ENCODE peak calls at places on chromosomes 2 and 18, in seven cellular contexts. N is fibroblast of lung, C is HFFc6, G is kidney epithelial cell, Y is AG04450, Q is endothelial cell, Z is A549. W is an unnamed sample.

GRCh38 chr2:63058149-63058741 is 7.6 kb downstream of the OTX1 start:
- DNase-seq in Y (no peak), Q (peak; percentile 30), Z (no peak), N (no peak), C (no peak), G (no peak), W (peak; percentile 26)

GRCh38 chr2:124027182-124027581 is 2.1 kb downstream of the CNTNAP5 start:
- DNase-seq in N (peak; percentile 30), C (peak; percentile 16), Y (no peak), G (peak; percentile 9), Q (peak; percentile 50), Z (peak; percentile 8), W (peak; percentile 67)

GRCh38 chr2:8416836-8417832 is 264.7 kb upstream of the ID2 start:
- DNase-seq in Y (peak; percentile 13), Q (no peak), C (no peak), G (no peak), Z (no peak), N (no peak), W (no peak)

GRCh38 chr18:78647018-78647417 is 332.6 kb upstream of the SALL3 start:
- DNase-seq in Q (no peak), C (no peak), G (no peak), N (no peak), Z (no peak), Y (no peak), W (no peak)

GRCh38 chr18:79483971-79484491 is 88.3 kb downstream of the NFATC1 start:
- DNase-seq in Q (no peak), G (no peak), N (no peak), Y (no peak), C (no peak), Z (no peak), W (no peak)

GRCh38 chr2:86370579-86370978 is 33.2 kb upstream of the REEP1 start:
- DNase-seq in N (no peak), C (no peak), G (no peak), Y (no peak), Z (no peak), Q (no peak), W (no peak)

GRCh38 chr18:79396431-79397287 is 929 bp downstream of the NFATC1 start:
- DNase-seq in N (peak; percentile 59), Z (no peak), G (no peak), Y (no peak), C (no peak), Q (peak; percentile 57), W (peak; percentile 52)

GRCh38 chr2:148590613-148591012 is 53.9 kb upstream of the EPC2 start:
- DNase-seq in N (no peak), G (no peak), C (no peak), Z (no peak), Q (no peak), Y (no peak), W (no peak)

GRCh38 chr2:176789751-176790150 is 422.8 kb upstream of the HNRNPA3 start:
- DNase-seq in N (no peak), Y (no peak), Q (no peak), G (no peak), C (no peak), Z (no peak), W (no peak)

DNA sequence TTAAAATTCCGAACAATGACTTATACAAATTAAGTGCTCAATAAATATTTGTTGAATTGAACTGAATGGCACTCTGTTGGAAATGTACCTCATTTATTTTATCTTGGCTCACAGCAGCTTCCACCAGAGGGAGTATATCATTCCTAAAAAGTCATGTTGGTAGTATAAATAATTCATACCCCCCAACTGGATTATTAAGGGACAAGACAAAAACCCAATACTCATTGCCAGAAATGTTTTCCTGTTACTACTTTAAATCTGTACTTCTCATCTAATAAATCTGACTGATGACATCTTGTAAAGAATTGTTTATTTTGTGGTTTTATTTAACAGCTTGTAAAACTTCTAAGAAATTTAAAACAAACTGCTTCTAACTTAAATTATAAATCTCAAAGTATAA is 163.9 kb downstream of the CDH2 start:
- DNase-seq in Y (peak; percentile 1), C (no peak), G (no peak), Z (no peak), Q (no peak), N (peak; percentile 13), W (peak; percentile 36)
- TF ChIP-seq CTCF in Y (peak; percentile 68), C (peak; percentile 81), G (peak; percentile 47), Z (peak; percentile 48), Q (peak; percentile 34), N (peak; percentile 45), W (peak; percentile 51)

DNA sequence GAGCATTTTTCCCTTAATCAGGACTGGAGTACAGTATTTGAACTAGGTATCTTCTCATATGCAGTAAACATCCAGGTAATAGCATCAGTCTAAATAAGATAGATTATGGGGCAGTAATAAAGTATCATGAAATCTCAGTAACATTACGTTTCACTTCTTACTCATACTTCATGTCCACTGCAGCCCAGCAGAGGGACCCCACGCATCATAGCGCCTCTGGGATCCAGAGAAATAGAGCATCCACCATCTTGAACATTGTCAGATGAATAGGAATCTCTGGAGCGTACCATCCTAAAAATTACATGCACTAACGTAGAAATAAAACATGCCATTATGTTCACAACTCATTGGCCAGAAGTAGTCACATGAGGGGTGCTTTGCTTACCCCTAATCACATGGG is 499.0 kb downstream of the CPS1 start:
- DNase-seq in C (no peak), G (no peak), Y (no peak), Q (peak; percentile 39), N (no peak), Z (no peak), W (peak; percentile 63)
- TF ChIP-seq CTCF in C (no peak), G (peak; percentile 20), Y (no peak), Q (no peak), N (no peak), Z (peak; percentile 16), W (peak; percentile 61)

GRCh38 chr2:27085062-27085669 is 1.4 kb upstream of the KHK start:
- DNase-seq in G (no peak), Q (no peak), Z (no peak), N (no peak), C (no peak), Y (no peak), W (no peak)

GRCh38 chr2:27086090-27086721 is 366 bp upstream of the KHK start:
- DNase-seq in Y (peak; percentile 74), Z (peak; percentile 97), Q (peak; percentile 100), C (peak; percentile 84), N (peak; percentile 82), G (peak; percentile 51), W (peak; percentile 96)

GRCh38 chr2:27086722-27087446 is at the start of gene KHK:
- DNase-seq in C (no peak), Q (peak; percentile 44), G (no peak), N (peak; percentile 19), Y (no peak), Z (peak; percentile 94), W (peak; percentile 73)

GRCh38 chr2:27084297-27085061 is 2.1 kb upstream of the KHK start:
- DNase-seq in Z (no peak), N (no peak), Q (no peak), Y (no peak), G (no peak), C (no peak), W (no peak)

DNA sequence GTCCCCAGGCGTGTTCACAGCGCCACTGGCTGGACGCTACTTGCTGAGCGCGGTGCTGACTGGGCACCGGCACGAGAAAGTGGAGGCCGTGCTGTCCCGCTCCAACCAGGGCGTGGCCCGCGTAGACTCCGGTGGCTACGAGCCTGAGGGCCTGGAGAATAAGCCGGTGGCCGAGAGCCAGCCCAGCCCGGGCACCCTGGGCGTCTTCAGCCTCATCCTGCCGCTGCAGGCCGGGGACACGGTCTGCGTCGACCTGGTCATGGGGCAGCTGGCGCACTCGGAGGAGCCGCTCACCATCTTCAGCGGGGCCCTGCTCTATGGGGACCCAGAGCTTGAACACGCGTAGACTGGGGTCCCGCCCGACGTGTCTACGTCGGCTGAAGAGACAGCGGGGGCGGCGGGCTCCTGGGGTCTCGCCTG is 892 bp upstream of the KHK start:
- DNase-seq in Y (no peak), C (peak; percentile 46), Q (peak; percentile 51), Z (peak; percentile 87), G (no peak), N (peak; percentile 70), W (no peak)
- TF ChIP-seq CTCF in Y (peak; percentile 32), C (peak; percentile 57), Q (no peak), Z (peak; percentile 69), G (peak; percentile 63), N (peak; percentile 45), W (no peak)

GRCh38 chr2:100905132-100905805 is 85.3 kb downstream of the NPAS2 start:
- DNase-seq in N (no peak), Z (no peak), Y (no peak), Q (no peak), C (no peak), G (no peak), W (no peak)

GRCh38 chr2:100900156-100900795 is 80.3 kb downstream of the NPAS2 start:
- DNase-seq in Q (no peak), C (no peak), Z (no peak), G (no peak), Y (no peak), N (peak; percentile 24), W (no peak)

GRCh38 chr2:100906131-100906530 is 86.2 kb downstream of the NPAS2 start:
- DNase-seq in Q (no peak), G (no peak), Y (no peak), Z (no peak), C (no peak), N (no peak), W (no peak)

GRCh38 chr2:100903534-100904258 is 83.8 kb downstream of the NPAS2 start:
- DNase-seq in Z (peak; percentile 55), Q (no peak), N (peak; percentile 61), C (no peak), Y (no peak), G (peak; percentile 31), W (no peak)

GRCh38 chr2:100902833-100903405 is 83.0 kb downstream of the NPAS2 start:
- DNase-seq in G (peak; percentile 82), N (peak; percentile 98), Q (no peak), Y (peak; percentile 78), C (peak; percentile 99), Z (peak; percentile 94), W (peak; percentile 82)
- TF ChIP-seq CTCF in G (no peak), N (no peak), Q (no peak), Y (peak; percentile 44), C (peak; percentile 39), Z (no peak), W (no peak)

W was measured in A673.